ENCODE peak calls at places on chromosome 18, in five cellular contexts. X, R, O, I and W are unnamed samples.

GRCh38 chr18:79299711-79300110 is 96.0 kb upstream of the NFATC1 start:
- DNase-seq in I (no peak), O (no peak), R (no peak), X (no peak), W (no peak)

GRCh38 chr18:63205791-63206252 is 113.7 kb downstream of the BCL2 start:
- DNase-seq in X (no peak), R (no peak), I (no peak), O (peak), W (no peak)

GRCh38 chr18:7105943-7106342 is 11.7 kb downstream of the LAMA1 start:
- DNase-seq in I (no peak), X (peak), O (no peak), R (peak), W (no peak)

GRCh38 chr18:46341989-46342525 is 237.9 kb downstream of the HAUS1 start:
- DNase-seq in I (no peak), R (no peak), O (no peak), X (no peak), W (no peak)

GRCh38 chr18:29145993-29146539 is 969.1 kb upstream of the CDH2 start:
- DNase-seq in R (no peak), X (no peak), I (peak), O (no peak), W (no peak)

GRCh38 chr18:10449396-10449795 is 5.0 kb upstream of the APCDD1 start:
- DNase-seq in X (no peak), R (no peak), I (peak), O (no peak), W (peak)

GRCh38 chr18:57441395-57441794 is 6.2 kb downstream of the ONECUT2 start:
- DNase-seq in O (peak), X (no peak), R (peak), I (no peak), W (no peak)

GRCh38 chr18:45521777-45522176 is 93.5 kb upstream of the SLC14A2 start:
- DNase-seq in R (peak), I (no peak), O (no peak), X (no peak), W (peak)

GRCh38 chr18:9029131-9029530 is 73.4 kb upstream of the NDUFV2 start:
- DNase-seq in R (peak), I (no peak), O (no peak), X (no peak), W (peak)

GRCh38 chr18:62125702-62126101 is 61.2 kb downstream of the PIGN start:
- DNase-seq in O (no peak), R (no peak), X (no peak), I (no peak), W (no peak)

GRCh38 chr18:36620801-36621200 is 208.0 kb downstream of the TPGS2 start:
- DNase-seq in I (peak), X (no peak), R (peak), O (no peak), W (no peak)

GRCh38 chr18:33875029-33875428 is 297.0 kb downstream of the ASXL3 start:
- DNase-seq in I (peak), R (no peak), X (no peak), O (no peak), W (no peak)

GRCh38 chr18:3448845-3449701 is 899 bp upstream of the TGIF1 start:
- DNase-seq in X (peak), R (peak), O (peak), I (peak), W (no peak)

GRCh38 chr18:8627540-8627939 is 18.3 kb downstream of the RAB12 start:
- DNase-seq in O (no peak), X (no peak), I (no peak), R (no peak), W (no peak)

GRCh38 chr18:10908760-10909159 is 240.6 kb downstream of the PIEZO2 start:
- DNase-seq in I (no peak), R (no peak), X (no peak), O (no peak), W (no peak)

GRCh38 chr18:76518543-76519155 is 23.6 kb upstream of the ZNF516 start:
- DNase-seq in O (no peak), R (peak), I (peak), X (peak), W (no peak)

GRCh38 chr18:48928787-48929186 is 22.0 kb downstream of the SMAD7 start:
- DNase-seq in I (peak), R (peak), X (no peak), O (peak), W (peak)

GRCh38 chr18:58881469-58881868 is 16.8 kb downstream of the ZNF532 start:
- DNase-seq in R (no peak), X (no peak), O (no peak), I (no peak), W (no peak)

GRCh38 chr18:402129-402528 is 98.4 kb downstream of the COLEC12 start:
- DNase-seq in O (no peak), R (no peak), I (no peak), X (no peak), W (no peak)

GRCh38 chr18:42437646-42438045 is 482.6 kb downstream of the PIK3C3 start:
- DNase-seq in O (no peak), X (no peak), R (no peak), I (peak), W (no peak)

GRCh38 chr18:48621240-48621639 is 82.4 kb downstream of the CTIF start:
- DNase-seq in I (no peak), O (no peak), X (no peak), R (peak), W (peak)